ENCODE peak calls at places on chromosome 20, in ten cellular contexts. X is amygdala; E is cardiac fibroblast; Q is NCI-H1436; O is HS-27A; R is activated T-cell treated with anti-CD3 and anti-CD28 coated beads, Interleukin-2, amount 50 U/mL, for 72 hours; C is activated B cell treated with CpG ODN at 0.5 μM for 24 hours; K is naive thymus-derived CD8-positive, alpha-beta T cell; I is activated T-helper 1 cell treated with Interleukin-2 at 50 U/mL for 16 hours; D is T-helper 1 cell. M is an unnamed sample.

GRCh38 chr20:17743677-17744076 is 43.9 kb downstream of the BANF2 start:
- DNase-seq in E (no peak), O (no peak), K (no peak), Q (no peak), X (no peak), I (no peak), C (no peak), R (no peak), D (no peak), M (no peak)

GRCh38 chr20:21312813-21313471 is 9.8 kb downstream of the XRN2 start:
- DNase-seq in X (no peak), R (no peak), C (no peak), K (no peak), O (no peak), D (no peak), E (no peak), Q (no peak), I (no peak), M (no peak)

GRCh38 chr20:1567392-1568165 is 10.1 kb upstream of the SIRPD start:
- DNase-seq in D (no peak), I (no peak), C (no peak), E (peak; percentile 12), X (no peak), K (no peak), R (no peak), Q (no peak), O (peak; percentile 9), M (no peak)

GRCh38 chr20:59817846-59818245 is 115.6 kb downstream of the SYCP2 start:
- DNase-seq in C (no peak), R (no peak), Q (no peak), D (no peak), I (no peak), O (no peak), E (no peak), K (no peak), X (no peak), M (no peak)

GRCh38 chr20:9093203-9093962 is 24.5 kb downstream of the PLCB4 start:
- DNase-seq in D (no peak), O (no peak), K (no peak), I (no peak), E (peak; percentile 14), X (no peak), R (no peak), C (no peak), Q (no peak), M (no peak)

GRCh38 chr20:34129518-34130162 is 17.6 kb upstream of the EIF2S2 start:
- DNase-seq in C (peak; percentile 32), K (peak; percentile 55), O (peak; percentile 64), D (peak; percentile 28), Q (peak; percentile 73), I (peak; percentile 9), E (peak; percentile 82), R (peak; percentile 58), X (peak; percentile 22), M (peak; percentile 77)

GRCh38 chr20:396252-396618 is 11.9 kb upstream of the RBCK1 start:
- DNase-seq in E (no peak), X (no peak), I (no peak), K (no peak), Q (no peak), C (no peak), D (no peak), O (no peak), R (no peak), M (no peak)

GRCh38 chr20:50427740-50428462 is 82.3 kb upstream of the PTPN1 start:
- DNase-seq in R (no peak), Q (no peak), D (no peak), C (no peak), O (no peak), E (peak; percentile 72), I (no peak), K (no peak), X (no peak), M (no peak)

GRCh38 chr20:61057313-61058171 is 194.5 kb upstream of the CDH4 start:
- DNase-seq in Q (no peak), X (no peak), C (no peak), D (no peak), K (no peak), O (no peak), I (no peak), E (no peak), R (no peak), M (no peak)

GRCh38 chr20:62666736-62667529 is 24.6 kb downstream of the SLCO4A1 start:
- DNase-seq in X (peak; percentile 52), O (no peak), R (no peak), K (no peak), E (peak; percentile 42), D (no peak), Q (no peak), I (no peak), C (no peak), M (no peak)

GRCh38 chr20:58033026-58033536 is 195.4 kb downstream of the ANKRD60 start:
- DNase-seq in D (no peak), R (no peak), I (no peak), C (no peak), O (no peak), K (no peak), X (no peak), Q (no peak), E (no peak), M (no peak)

GRCh38 chr20:59661141-59661540 is 56.8 kb downstream of the PHACTR3 start:
- DNase-seq in X (no peak), R (no peak), I (no peak), O (no peak), D (no peak), Q (no peak), E (no peak), K (no peak), C (no peak), M (no peak)